ENCODE peak calls at places on chromosome 10, in five cellular contexts. P, N, F, A and V are unnamed samples.

GRCh38 chr10:68725016-68725415 is 4.0 kb downstream of the CCAR1 start:
- DNase-seq in P (no peak), N (no peak), F (no peak), A (no peak), V (no peak)

GRCh38 chr10:92691591-92692084 is 1.9 kb downstream of the HHEX start:
- DNase-seq in P (peak; percentile 30), N (peak; percentile 29), F (peak; percentile 86), A (no peak), V (no peak)

GRCh38 chr10:10508241-10508640 is 509.4 kb upstream of the CELF2 start:
- DNase-seq in P (no peak), N (no peak), F (no peak), A (no peak), V (no peak)

GRCh38 chr10:11165591-11166543 is 148.2 kb downstream of the CELF2 start:
- DNase-seq in P (peak; percentile 77), N (peak; percentile 71), F (peak; percentile 77), A (peak; percentile 55), V (peak; percentile 82)

GRCh38 chr10:70602665-70603438 is at the start of gene PRF1:
- DNase-seq in P (peak; percentile 59), N (peak; percentile 90), F (peak; percentile 73), A (no peak), V (peak; percentile 79)

GRCh38 chr10:117980216-117980615 is 66.5 kb downstream of the RAB11FIP2 start:
- DNase-seq in P (no peak), N (no peak), F (no peak), A (no peak), V (no peak)

GRCh38 chr10:14146501-14146900 is 184.2 kb downstream of the FRMD4A start:
- DNase-seq in P (no peak), N (no peak), F (no peak), A (no peak), V (no peak)

GRCh38 chr10:42801135-42801534 is 18.5 kb downstream of the BMS1 start:
- DNase-seq in P (no peak), N (no peak), F (no peak), A (no peak), V (no peak)

GRCh38 chr10:116765549-116766162 is 23.3 kb upstream of the HSPA12A start:
- DNase-seq in P (no peak), N (peak; percentile 34), F (peak; percentile 39), A (peak; percentile 24), V (no peak)

GRCh38 chr10:111075577-111076185 is 1.1 kb upstream of the ADRA2A start:
- DNase-seq in P (no peak), N (no peak), F (no peak), A (no peak), V (no peak)

GRCh38 chr10:53223846-53224245 is 451.3 kb upstream of the MBL2 start:
- DNase-seq in P (no peak), N (no peak), F (no peak), A (no peak), V (no peak)

GRCh38 chr10:119319161-119319919 is 112.0 kb downstream of the GRK5 start:
- DNase-seq in P (no peak), N (no peak), F (no peak), A (no peak), V (no peak)

GRCh38 chr10:19408924-19409323 is 360.3 kb downstream of the MALRD1 start:
- DNase-seq in P (no peak), N (no peak), F (no peak), A (no peak), V (no peak)

GRCh38 chr10:97089209-97089865 is 96.4 kb downstream of the SLIT1 start:
- DNase-seq in P (no peak), N (no peak), F (no peak), A (no peak), V (no peak)

GRCh38 chr10:94192974-94193373 is 169.8 kb downstream of the NOC3L start:
- DNase-seq in P (no peak), N (no peak), F (no peak), A (no peak), V (no peak)

GRCh38 chr10:132458595-132459251 is 61.7 kb downstream of the PWWP2B start:
- DNase-seq in P (peak; percentile 54), N (peak; percentile 69), F (peak; percentile 83), A (no peak), V (peak; percentile 63)

GRCh38 chr10:17599089-17599488 is 18.1 kb downstream of the HACD1 start:
- DNase-seq in P (no peak), N (no peak), F (no peak), A (no peak), V (no peak)

GRCh38 chr10:80168679-80169380 is 36.3 kb downstream of the PLAC9 start:
- DNase-seq in P (peak; percentile 34), N (no peak), F (no peak), A (no peak), V (no peak)

GRCh38 chr10:75497997-75498797 is 66.8 kb downstream of the LRMDA start:
- DNase-seq in P (no peak), N (no peak), F (no peak), A (no peak), V (no peak)

GRCh38 chr10:105434970-105435369 is 793.9 kb downstream of the SORCS3 start:
- DNase-seq in P (no peak), N (no peak), F (no peak), A (no peak), V (no peak)

GRCh38 chr10:63264852-63265617 is 131.9 kb downstream of the NRBF2 start:
- DNase-seq in P (peak; percentile 73), N (peak; percentile 47), F (no peak), A (no peak), V (peak; percentile 21)

GRCh38 chr10:42974693-42975002 is 102.2 kb upstream of the RET start:
- DNase-seq in P (no peak), N (no peak), F (no peak), A (no peak), V (no peak)

GRCh38 chr10:89158446-89158845 is 48.7 kb downstream of the CH25H start:
- DNase-seq in P (no peak), N (no peak), F (no peak), A (no peak), V (no peak)

GRCh38 chr10:130194991-130195645 is 58.9 kb downstream of the GLRX3 start:
- DNase-seq in P (no peak), N (no peak), F (no peak), A (no peak), V (no peak)

GRCh38 chr10:87750001-87750651 is 67.9 kb downstream of the ATAD1 start:
- DNase-seq in P (no peak), N (no peak), F (no peak), A (no peak), V (no peak)

GRCh38 chr10:112374724-112375541 is 1.0 kb downstream of the ACSL5 start:
- DNase-seq in P (peak; percentile 51), N (peak; percentile 26), F (no peak), A (no peak), V (no peak)

GRCh38 chr10:16401416-16401815 is 35.4 kb upstream of the PTER start:
- DNase-seq in P (no peak), N (no peak), F (no peak), A (no peak), V (no peak)

GRCh38 chr10:133279961-133280283 is 3.3 kb upstream of the ADAM8 start:
- DNase-seq in P (no peak), N (no peak), F (no peak), A (no peak), V (no peak)

GRCh38 chr10:68105820-68106219 is 3.5 kb upstream of the MYPN start:
- DNase-seq in P (no peak), N (no peak), F (no peak), A (no peak), V (no peak)

GRCh38 chr10:102660891-102661613 is 16.8 kb downstream of the TRIM8 start:
- DNase-seq in P (peak; percentile 94), N (peak; percentile 60), F (peak; percentile 87), A (no peak), V (peak; percentile 58)

GRCh38 chr10:119533473-119533872 is 9.0 kb downstream of the RGS10 start:
- DNase-seq in P (no peak), N (no peak), F (no peak), A (no peak), V (no peak)

DNA sequence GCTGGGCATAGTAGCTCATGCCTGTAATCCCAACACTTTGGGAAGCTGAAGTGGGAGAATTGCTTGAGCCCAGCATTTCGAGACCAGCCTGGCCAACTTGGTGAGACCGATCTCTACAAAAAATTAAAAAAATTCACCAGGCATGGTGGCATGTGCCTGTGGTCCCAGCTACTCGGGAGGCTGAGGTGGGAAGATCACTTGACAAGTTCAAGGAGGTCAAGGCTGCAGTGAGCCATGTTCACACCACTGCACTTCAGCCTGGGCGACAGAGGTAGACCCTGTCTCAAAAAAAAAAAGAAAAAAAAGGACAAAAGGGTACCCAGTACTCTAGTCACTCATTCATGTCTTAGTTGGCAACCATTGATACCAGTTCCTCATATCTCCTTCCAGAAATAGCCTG is 5.3 kb downstream of the ABCC2 start:
- DNase-seq in P (no peak), N (no peak), F (no peak), A (no peak), V (no peak)
- H3K27ac ChIP-seq in P (no peak overlapping the region), N (no peak overlapping the region), F (peak overlapping the region; percentile 11), A (no peak overlapping the region), V (no peak overlapping the region)

GRCh38 chr10:77859865-77860282 is 66.7 kb downstream of the DLG5 start:
- DNase-seq in P (no peak), N (no peak), F (no peak), A (no peak), V (no peak)
- H3K27ac ChIP-seq in P (no peak overlapping the region), N (no peak overlapping the region), F (no peak overlapping the region), A (no peak overlapping the region), V (no peak overlapping the region)

DNA sequence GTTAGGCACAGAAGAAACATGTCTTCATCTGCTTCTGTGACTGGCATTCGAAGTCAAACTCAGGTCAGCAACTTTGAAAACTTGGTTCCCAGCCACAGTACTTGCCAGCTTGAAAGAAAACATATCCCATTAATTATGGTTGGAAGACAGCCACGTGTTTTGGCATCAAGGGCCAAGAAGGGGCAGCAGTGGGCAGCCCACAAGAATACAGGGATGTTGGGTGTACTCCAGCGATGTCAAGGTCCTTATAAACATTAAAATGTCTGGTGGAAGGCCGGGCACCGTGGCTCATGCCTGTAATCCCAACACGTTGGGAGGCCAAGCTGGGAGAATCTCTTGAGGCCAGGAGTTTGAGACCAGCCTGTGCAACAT is 29.5 kb downstream of the JCAD start:
- DNase-seq in P (no peak), N (no peak), F (no peak), A (no peak), V (no peak)
- H3K27ac ChIP-seq in P (no peak overlapping the region), N (no peak overlapping the region), F (no peak overlapping the region), A (no peak overlapping the region), V (no peak overlapping the region)

DNA sequence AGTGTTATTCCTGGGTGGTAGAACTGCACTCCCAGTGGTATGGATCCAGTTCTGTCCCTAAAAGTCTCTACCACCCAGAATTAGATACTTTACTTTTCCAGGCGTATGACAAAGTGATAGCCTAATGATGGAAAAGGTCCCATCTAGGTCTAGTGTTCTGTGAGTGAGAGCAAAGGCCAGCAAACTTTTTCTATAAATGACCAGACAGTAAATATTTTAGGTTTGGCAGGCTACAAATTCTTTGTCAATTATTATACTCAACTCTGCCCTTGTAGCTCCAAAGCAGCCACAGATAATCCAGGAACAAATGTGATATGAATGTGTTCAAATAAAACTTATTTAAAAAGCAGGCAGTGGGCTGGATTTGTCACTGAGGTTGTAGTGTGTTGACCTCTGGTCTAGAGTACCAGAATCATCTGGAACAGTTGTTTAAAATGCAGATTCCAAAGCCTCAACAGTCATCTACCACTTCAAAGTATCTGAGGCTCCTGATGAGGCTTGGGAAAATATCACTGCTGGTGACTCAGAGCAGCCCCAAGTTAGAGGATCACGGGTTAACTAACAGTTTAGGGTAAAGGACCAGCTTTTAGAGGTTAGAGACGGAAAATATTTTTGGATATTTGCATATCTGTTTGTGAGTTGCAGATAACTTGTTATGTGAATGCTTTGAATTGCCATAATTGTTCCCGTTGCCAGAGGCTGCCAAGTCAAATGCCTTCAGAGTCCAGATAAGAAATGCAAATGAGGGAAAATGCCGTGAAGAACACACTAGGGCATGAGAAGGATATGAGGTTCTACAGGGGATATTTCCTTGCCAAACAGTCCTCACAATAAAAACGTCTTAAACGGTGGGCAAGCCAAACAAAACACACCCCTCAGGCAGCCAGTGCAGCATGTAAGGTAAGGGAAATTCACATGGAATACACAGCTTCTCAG is 19.4 kb downstream of the NRAP start:
- DNase-seq in P (no peak), N (no peak), F (no peak), A (no peak), V (no peak)
- H3K27ac ChIP-seq in P (no peak overlapping the region), N (no peak overlapping the region), F (no peak overlapping the region), A (no peak overlapping the region), V (no peak overlapping the region)